ENCODE peak calls at places on chromosome 3, in five cellular contexts. G, U, L, M and Z are unnamed samples.

GRCh38 chr3:26840272-26840870 is 217.8 kb downstream of the LRRC3B start:
- DNase-seq in G (no peak), U (no peak), L (no peak), M (no peak), Z (no peak)

GRCh38 chr3:190513409-190514162 is at the start of gene IL1RAP:
- DNase-seq in G (peak; percentile 76), U (peak; percentile 92), L (peak; percentile 97), M (peak; percentile 92), Z (peak; percentile 70)

GRCh38 chr3:128278761-128279593 is 125.7 kb downstream of the EEFSEC start:
- DNase-seq in G (no peak), U (peak; percentile 94), L (peak; percentile 94), M (peak; percentile 72), Z (no peak)

GRCh38 chr3:162507397-162507796 is 1010.8 kb downstream of the OTOL1 start:
- DNase-seq in G (no peak), U (no peak), L (no peak), M (no peak), Z (no peak)

GRCh38 chr3:48997714-48998637 is 7.9 kb downstream of the P4HTM start:
- DNase-seq in G (no peak), U (no peak), L (peak; percentile 34), M (no peak), Z (no peak)

GRCh38 chr3:180802837-180803236 is 109.6 kb upstream of the FXR1 start:
- DNase-seq in G (no peak), U (no peak), L (no peak), M (no peak), Z (no peak)

GRCh38 chr3:196994056-196994455 is 25.4 kb upstream of the PIGZ start:
- DNase-seq in G (no peak), U (no peak), L (peak; percentile 15), M (no peak), Z (no peak)

GRCh38 chr3:110420158-110420641 is 651.4 kb upstream of the NECTIN3 start:
- DNase-seq in G (no peak), U (peak; percentile 72), L (no peak), M (no peak), Z (no peak)

GRCh38 chr3:129558772-129559564 is 16.0 kb downstream of the H1-8 start:
- DNase-seq in G (no peak), U (peak; percentile 97), L (peak; percentile 98), M (no peak), Z (no peak)

GRCh38 chr3:50612234-50612972 is 829 bp upstream of the CISH start:
- DNase-seq in G (no peak), U (no peak), L (peak; percentile 79), M (no peak), Z (no peak)

GRCh38 chr3:44248152-44248551 is 6.5 kb downstream of the TOPAZ1 start:
- DNase-seq in G (no peak), U (no peak), L (no peak), M (no peak), Z (no peak)

GRCh38 chr3:47979070-47979469 is 37.1 kb downstream of the MAP4 start:
- DNase-seq in G (no peak), U (no peak), L (no peak), M (no peak), Z (no peak)

GRCh38 chr3:27880969-27881892 is 159.1 kb upstream of the EOMES start:
- DNase-seq in G (peak; percentile 37), U (no peak), L (no peak), M (no peak), Z (no peak)

GRCh38 chr3:78645628-78646310 is 1122.0 kb downstream of the ROBO1 start:
- DNase-seq in G (no peak), U (peak; percentile 59), L (peak; percentile 72), M (no peak), Z (no peak)

DNA sequence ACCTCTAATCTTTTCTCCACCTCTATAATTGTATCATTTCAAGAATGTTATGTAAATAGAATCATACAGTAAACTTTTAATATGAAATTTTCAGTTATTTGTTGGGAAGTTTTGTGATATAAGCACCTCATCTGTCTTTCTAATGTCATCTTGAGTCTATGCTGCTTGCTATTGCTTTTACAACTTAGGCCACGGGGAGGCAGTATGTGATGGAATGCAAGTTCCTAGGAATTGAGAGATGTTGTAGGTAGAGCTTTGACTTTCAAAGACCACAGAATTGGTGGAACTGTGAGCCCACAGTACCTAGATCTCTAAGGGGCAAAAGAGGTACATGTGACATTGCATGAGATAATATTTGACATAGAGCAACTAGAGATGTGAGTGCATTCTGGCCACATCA is 328.3 kb downstream of the MFSD1 start:
- DNase-seq in G (no peak), U (peak; percentile 36), L (no peak), M (no peak), Z (no peak)
- TF ChIP-seq CTCF in G (no peak), U (peak; percentile 32), L (peak; percentile 26), M (no peak), Z (no peak)

DNA sequence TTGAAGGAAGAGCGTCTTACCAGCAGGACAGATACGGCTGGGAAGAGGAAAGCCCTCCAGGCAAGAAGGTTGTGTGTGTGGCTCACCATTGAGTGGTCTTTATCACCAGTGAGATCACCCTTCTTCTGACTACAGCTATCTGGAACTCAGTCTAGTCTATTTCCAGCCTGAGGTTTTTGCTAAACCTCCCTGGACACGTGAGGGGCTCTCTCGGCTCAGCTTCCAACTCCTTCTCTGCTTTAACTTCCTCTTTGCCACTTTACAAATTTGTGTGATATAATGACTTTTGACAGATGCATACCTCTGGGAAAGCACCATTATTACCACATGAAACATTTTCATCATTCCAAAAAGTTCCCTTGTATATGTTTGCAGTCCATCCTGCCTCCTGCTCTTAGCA is 15.3 kb upstream of the ROPN1 start:
- DNase-seq in G (no peak), U (no peak), L (no peak), M (no peak), Z (no peak)
- TF ChIP-seq CTCF in G (no peak), U (no peak), L (no peak), M (no peak), Z (no peak)

GRCh38 chr3:159123877-159124276 is 322.0 kb downstream of the MFSD1 start:
- DNase-seq in G (no peak), U (no peak), L (no peak), M (no peak), Z (no peak)
- TF ChIP-seq CTCF in G (no peak), U (no peak), L (no peak), M (no peak), Z (no peak)

GRCh38 chr3:52197842-52198625 is at the start of gene ALAS1:
- DNase-seq in G (peak; percentile 95), U (peak; percentile 82), L (peak; percentile 99), M (peak; percentile 93), Z (peak; percentile 97)
- TF ChIP-seq CTCF in G (no peak), U (no peak), L (no peak), M (peak; percentile 7), Z (no peak)

DNA sequence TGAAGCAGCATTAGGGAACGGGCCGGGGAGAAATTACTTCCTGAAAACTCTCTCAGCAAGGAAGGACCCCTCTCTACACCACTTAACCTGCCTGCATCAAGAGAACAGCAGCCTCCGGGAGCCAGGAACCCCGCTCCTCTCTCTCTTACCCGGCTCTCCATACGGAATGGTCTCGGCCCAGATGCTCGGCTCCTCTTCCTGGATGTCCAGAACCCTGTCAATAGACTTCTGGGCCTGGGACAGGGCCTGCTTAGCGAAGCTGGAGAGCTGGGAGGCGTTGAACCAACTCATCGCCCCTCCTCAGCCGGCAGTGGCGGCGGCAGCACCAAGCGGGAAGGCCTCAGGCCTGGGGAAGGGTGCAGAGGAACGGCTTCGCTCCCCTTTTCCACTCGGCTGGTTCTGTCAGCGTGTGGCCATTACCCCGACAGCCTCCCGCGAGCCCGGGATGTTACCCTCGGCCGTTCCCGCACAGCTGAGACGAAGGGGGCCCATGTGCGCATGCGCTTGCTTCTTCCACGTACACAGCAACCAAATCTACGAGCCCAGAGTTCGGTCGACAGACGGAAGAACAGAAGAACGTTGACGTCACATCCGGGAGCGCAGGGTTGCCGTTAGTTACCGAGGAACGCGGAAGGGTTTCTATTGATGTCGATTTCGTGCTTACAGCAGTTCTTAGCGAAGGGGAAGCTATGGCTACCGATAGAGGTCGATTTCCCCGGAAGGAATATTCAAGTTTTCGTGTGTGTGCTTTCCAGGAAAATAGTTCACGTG is at the start of gene TMF1:
- DNase-seq in G (peak; percentile 95), U (peak; percentile 98), L (peak; percentile 94), M (peak; percentile 98), Z (peak; percentile 95)
- TF ChIP-seq CTCF in G (no peak), U (no peak), L (no peak), M (no peak), Z (no peak)